ENCODE peak calls at places on chromosomes 11 and 22, in seven cellular contexts. One of them, this sample, is unnamed.

GRCh38 chr22:43057641-43058040 is 31.6 kb downstream of the TTLL1 start:
- DNase-seq in fibroblast of villous mesenchyme: no peak
- DNase-seq in AG04449: no peak
- DNase-seq in suprapubic skin: no peak
- DNase-seq in neural crest cell: no peak
- DNase-seq in spleen: no peak
- DNase-seq in posterior cingulate gyrus: no peak
- DNase-seq in this sample: no peak

GRCh38 chr22:27128461-27129080 is 471.2 kb downstream of the MIAT start:
- DNase-seq in fibroblast of villous mesenchyme: no peak
- DNase-seq in AG04449: no peak
- DNase-seq in suprapubic skin: no peak
- DNase-seq in neural crest cell: no peak
- DNase-seq in spleen: no peak
- DNase-seq in posterior cingulate gyrus: peak
- DNase-seq in this sample: no peak

GRCh38 chr11:134363161-134363560 is 31.4 kb downstream of the GLB1L2 start:
- DNase-seq in fibroblast of villous mesenchyme: no peak
- DNase-seq in AG04449: no peak
- DNase-seq in suprapubic skin: peak
- DNase-seq in neural crest cell: no peak
- DNase-seq in spleen: peak
- DNase-seq in posterior cingulate gyrus: no peak
- DNase-seq in this sample: no peak

GRCh38 chr11:130571947-130572584 is 123.6 kb downstream of the ADAMTS15 start:
- DNase-seq in fibroblast of villous mesenchyme: no peak
- DNase-seq in AG04449: no peak
- DNase-seq in suprapubic skin: no peak
- DNase-seq in neural crest cell: no peak
- DNase-seq in spleen: no peak
- DNase-seq in posterior cingulate gyrus: no peak
- DNase-seq in this sample: no peak

GRCh38 chr11:1460396-1460795 is 26.2 kb downstream of the MOB2 start:
- DNase-seq in fibroblast of villous mesenchyme: peak
- DNase-seq in AG04449: no peak
- DNase-seq in suprapubic skin: no peak
- DNase-seq in neural crest cell: no peak
- DNase-seq in spleen: no peak
- DNase-seq in posterior cingulate gyrus: peak
- DNase-seq in this sample: no peak

GRCh38 chr11:94652735-94653284 is 85.6 kb downstream of the PIWIL4 start:
- DNase-seq in fibroblast of villous mesenchyme: no peak
- DNase-seq in AG04449: no peak
- DNase-seq in suprapubic skin: no peak
- DNase-seq in neural crest cell: no peak
- DNase-seq in spleen: no peak
- DNase-seq in posterior cingulate gyrus: no peak
- DNase-seq in this sample: no peak

GRCh38 chr11:119056397-119056999 is 507 bp downstream of the HYOU1 start:
- DNase-seq in fibroblast of villous mesenchyme: peak
- DNase-seq in AG04449: no peak
- DNase-seq in suprapubic skin: peak
- DNase-seq in neural crest cell: peak
- DNase-seq in spleen: no peak
- DNase-seq in posterior cingulate gyrus: no peak
- DNase-seq in this sample: no peak

GRCh38 chr11:128187829-128188228 is 399.5 kb downstream of the ETS1 start:
- DNase-seq in fibroblast of villous mesenchyme: no peak
- DNase-seq in AG04449: no peak
- DNase-seq in suprapubic skin: no peak
- DNase-seq in neural crest cell: no peak
- DNase-seq in spleen: no peak
- DNase-seq in posterior cingulate gyrus: no peak
- DNase-seq in this sample: no peak

GRCh38 chr11:83036701-83037100 is 35.0 kb downstream of the RAB30 start:
- DNase-seq in fibroblast of villous mesenchyme: no peak
- DNase-seq in AG04449: no peak
- DNase-seq in suprapubic skin: no peak
- DNase-seq in neural crest cell: no peak
- DNase-seq in spleen: no peak
- DNase-seq in posterior cingulate gyrus: no peak
- DNase-seq in this sample: no peak

GRCh38 chr22:29617922-29618629 is 14.6 kb downstream of the NF2 start:
- DNase-seq in fibroblast of villous mesenchyme: peak
- DNase-seq in AG04449: no peak
- DNase-seq in suprapubic skin: no peak
- DNase-seq in neural crest cell: no peak
- DNase-seq in spleen: no peak
- DNase-seq in posterior cingulate gyrus: no peak
- DNase-seq in this sample: no peak

GRCh38 chr22:35379146-35379993 is 1.5 kb upstream of the HMOX1 start:
- DNase-seq in fibroblast of villous mesenchyme: no peak
- DNase-seq in AG04449: no peak
- DNase-seq in suprapubic skin: no peak
- DNase-seq in neural crest cell: no peak
- DNase-seq in spleen: no peak
- DNase-seq in posterior cingulate gyrus: no peak
- DNase-seq in this sample: no peak

GRCh38 chr22:46072030-46072881 is 78.1 kb upstream of the PPARA start:
- DNase-seq in fibroblast of villous mesenchyme: peak
- DNase-seq in AG04449: no peak
- DNase-seq in suprapubic skin: peak
- DNase-seq in neural crest cell: no peak
- DNase-seq in spleen: peak
- DNase-seq in posterior cingulate gyrus: peak
- DNase-seq in this sample: peak

GRCh38 chr11:80916180-80916811 is 1475.5 kb upstream of the TENM4 start:
- DNase-seq in fibroblast of villous mesenchyme: no peak
- DNase-seq in AG04449: no peak
- DNase-seq in suprapubic skin: no peak
- DNase-seq in neural crest cell: no peak
- DNase-seq in spleen: no peak
- DNase-seq in posterior cingulate gyrus: no peak
- DNase-seq in this sample: no peak

GRCh38 chr22:37043828-37044538 is 7.6 kb upstream of the KCTD17 start:
- DNase-seq in fibroblast of villous mesenchyme: peak
- DNase-seq in AG04449: no peak
- DNase-seq in suprapubic skin: no peak
- DNase-seq in neural crest cell: peak
- DNase-seq in spleen: peak
- DNase-seq in posterior cingulate gyrus: no peak
- DNase-seq in this sample: peak

GRCh38 chr22:31094741-31095140 is 12.6 kb downstream of the SELENOM start:
- DNase-seq in fibroblast of villous mesenchyme: no peak
- DNase-seq in AG04449: no peak
- DNase-seq in suprapubic skin: no peak
- DNase-seq in neural crest cell: no peak
- DNase-seq in spleen: no peak
- DNase-seq in posterior cingulate gyrus: no peak
- DNase-seq in this sample: no peak

GRCh38 chr11:72821221-72821919 is 7.2 kb downstream of the ATG16L2 start:
- DNase-seq in fibroblast of villous mesenchyme: no peak
- DNase-seq in AG04449: no peak
- DNase-seq in suprapubic skin: peak
- DNase-seq in neural crest cell: no peak
- DNase-seq in spleen: no peak
- DNase-seq in posterior cingulate gyrus: no peak
- DNase-seq in this sample: no peak

GRCh38 chr22:48819232-48819631 is 1008.4 kb downstream of the BRD1 start:
- DNase-seq in fibroblast of villous mesenchyme: no peak
- DNase-seq in AG04449: no peak
- DNase-seq in suprapubic skin: peak
- DNase-seq in neural crest cell: no peak
- DNase-seq in spleen: peak
- DNase-seq in posterior cingulate gyrus: no peak
- DNase-seq in this sample: no peak

GRCh38 chr11:706957-707816 is 1.2 kb downstream of the EPS8L2 start:
- DNase-seq in fibroblast of villous mesenchyme: peak
- DNase-seq in AG04449: no peak
- DNase-seq in suprapubic skin: peak
- DNase-seq in neural crest cell: no peak
- DNase-seq in spleen: no peak
- DNase-seq in posterior cingulate gyrus: no peak
- DNase-seq in this sample: no peak

GRCh38 chr22:50470491-50470890 is 4.3 kb downstream of the SBF1 start:
- DNase-seq in fibroblast of villous mesenchyme: no peak
- DNase-seq in AG04449: no peak
- DNase-seq in suprapubic skin: no peak
- DNase-seq in neural crest cell: no peak
- DNase-seq in spleen: no peak
- DNase-seq in posterior cingulate gyrus: no peak
- DNase-seq in this sample: no peak

GRCh38 chr11:66068154-66068821 is 1.8 kb upstream of the PACS1 start:
- DNase-seq in fibroblast of villous mesenchyme: peak
- DNase-seq in AG04449: no peak
- DNase-seq in suprapubic skin: no peak
- DNase-seq in neural crest cell: peak
- DNase-seq in spleen: peak
- DNase-seq in posterior cingulate gyrus: peak
- DNase-seq in this sample: peak

GRCh38 chr11:62398011-62398994 is 20.5 kb upstream of the SCGB1A1 start:
- DNase-seq in fibroblast of villous mesenchyme: peak
- DNase-seq in AG04449: no peak
- DNase-seq in suprapubic skin: peak
- DNase-seq in neural crest cell: no peak
- DNase-seq in spleen: peak
- DNase-seq in posterior cingulate gyrus: no peak
- DNase-seq in this sample: peak

GRCh38 chr11:35927730-35928129 is 16.1 kb upstream of the LDLRAD3 start:
- DNase-seq in fibroblast of villous mesenchyme: peak
- DNase-seq in AG04449: no peak
- DNase-seq in suprapubic skin: peak
- DNase-seq in neural crest cell: no peak
- DNase-seq in spleen: peak
- DNase-seq in posterior cingulate gyrus: peak
- DNase-seq in this sample: no peak

GRCh38 chr11:69198891-69199582 is 43.3 kb downstream of the SMIM38 start:
- DNase-seq in fibroblast of villous mesenchyme: no peak
- DNase-seq in AG04449: no peak
- DNase-seq in suprapubic skin: no peak
- DNase-seq in neural crest cell: no peak
- DNase-seq in spleen: peak
- DNase-seq in posterior cingulate gyrus: no peak
- DNase-seq in this sample: no peak

GRCh38 chr11:61129608-61130523 is 27.6 kb downstream of the CD5 start:
- DNase-seq in fibroblast of villous mesenchyme: peak
- DNase-seq in AG04449: peak
- DNase-seq in suprapubic skin: peak
- DNase-seq in neural crest cell: peak
- DNase-seq in spleen: peak
- DNase-seq in posterior cingulate gyrus: peak
- DNase-seq in this sample: peak

GRCh38 chr11:114340311-114341131 is 44.3 kb downstream of the NNMT start:
- DNase-seq in fibroblast of villous mesenchyme: peak
- DNase-seq in AG04449: no peak
- DNase-seq in suprapubic skin: peak
- DNase-seq in neural crest cell: peak
- DNase-seq in spleen: peak
- DNase-seq in posterior cingulate gyrus: peak
- DNase-seq in this sample: peak